ENCODE peak calls at places on chromosomes 7 and 10, in seven cellular contexts. K is H9, G is neuronal stem cell, X is IMR-90, O is mesenchymal stem cell, Y is trophoblast cell, T is H1. J is an unnamed sample.

GRCh38 chr10:94264085-94264484 is 98.7 kb downstream of the NOC3L start:
- DNase-seq in K (no peak), G (no peak), X (no peak), O (no peak), Y (no peak), T (no peak), J (no peak)

GRCh38 chr7:154212861-154213260 is 160.7 kb downstream of the DPP6 start:
- DNase-seq in K (no peak), G (no peak), X (no peak), O (no peak), Y (no peak), T (no peak), J (no peak)

GRCh38 chr7:107078517-107078966 is 34.0 kb downstream of the PRKAR2B start:
- DNase-seq in K (no peak), G (no peak), X (peak), O (peak), Y (no peak), T (no peak), J (peak)

GRCh38 chr7:128347573-128348147 is 4.0 kb upstream of the RBM28 start:
- DNase-seq in K (peak), G (peak), X (peak), O (peak), Y (peak), T (peak), J (peak)

GRCh38 chr10:17273403-17273802 is 45.4 kb downstream of the VIM start:
- DNase-seq in K (no peak), G (no peak), X (peak), O (peak), Y (no peak), T (no peak), J (peak)

GRCh38 chr7:22751341-22751740 is 24.3 kb downstream of the IL6 start:
- DNase-seq in K (no peak), G (no peak), X (no peak), O (peak), Y (no peak), T (no peak), J (no peak)

GRCh38 chr10:99337261-99337905 is 8.2 kb downstream of the CNNM1 start:
- DNase-seq in K (no peak), G (no peak), X (no peak), O (peak), Y (no peak), T (no peak), J (no peak)

GRCh38 chr7:49297958-49298357 is 373.6 kb downstream of the CDC14C start:
- DNase-seq in K (no peak), G (no peak), X (no peak), O (no peak), Y (no peak), T (no peak), J (no peak)

GRCh38 chr10:66778351-66778750 is 147.5 kb upstream of the LRRTM3 start:
- DNase-seq in K (no peak), G (no peak), X (no peak), O (no peak), Y (no peak), T (no peak), J (no peak)

GRCh38 chr10:66782144-66782543 is 143.7 kb upstream of the LRRTM3 start:
- DNase-seq in K (no peak), G (no peak), X (no peak), O (no peak), Y (no peak), T (no peak), J (no peak)

GRCh38 chr10:66782776-66783175 is 143.1 kb upstream of the LRRTM3 start:
- DNase-seq in K (no peak), G (no peak), X (peak), O (no peak), Y (no peak), T (no peak), J (no peak)

GRCh38 chr10:66783296-66783695 is 142.5 kb upstream of the LRRTM3 start:
- DNase-seq in K (no peak), G (no peak), X (peak), O (no peak), Y (no peak), T (no peak), J (no peak)

GRCh38 chr10:66780796-66781195 is 145.0 kb upstream of the LRRTM3 start:
- DNase-seq in K (no peak), G (no peak), X (no peak), O (no peak), Y (no peak), T (no peak), J (no peak)
- H3K4ac ChIP-seq in K (no peak), G (no peak), X (no peak), O (no peak), Y (no peak), T (no peak), J (no peak)

DNA sequence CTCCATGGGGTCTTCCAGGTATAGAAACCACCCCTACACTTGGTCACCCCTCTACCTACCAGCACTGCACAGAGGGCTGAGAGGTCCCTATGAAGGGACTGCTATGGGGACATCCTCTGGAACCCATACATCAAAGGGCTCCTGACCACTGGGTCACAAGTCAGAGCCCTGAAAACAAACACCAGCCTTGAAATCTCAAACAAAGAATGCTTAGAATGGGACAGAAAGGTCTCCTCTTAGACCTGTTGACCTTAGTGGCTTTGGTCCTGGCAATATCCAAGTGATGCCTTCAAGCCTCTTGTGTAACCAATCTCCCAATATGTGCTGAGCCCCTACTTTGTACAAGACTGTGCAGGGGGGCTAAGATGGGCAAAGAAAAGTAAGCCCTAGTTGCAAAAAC is 34.6 kb upstream of the DLX6 start:
- DNase-seq in K (no peak), G (no peak), X (no peak), O (no peak), Y (no peak), T (no peak), J (no peak)
- H2BK120ac ChIP-seq in K (no peak), G (no peak), X (no peak), O (no peak), Y (no peak), T (no peak), J (no peak)

GRCh38 chr7:27689045-27689877 is 26.6 kb upstream of the HIBADH start:
- DNase-seq in K (peak), G (peak), X (peak), O (peak), Y (no peak), T (peak), J (peak)
- H3K4ac ChIP-seq in K (no peak), G (no peak), X (no peak), O (no peak), Y (no peak), T (no peak), J (no peak)

GRCh38 chr10:129056734-129057689 is 410.0 kb upstream of the MGMT start:
- DNase-seq in K (no peak), G (no peak), X (no peak), O (no peak), Y (no peak), T (no peak), J (no peak)

GRCh38 chr10:129059977-129060376 is 407.1 kb upstream of the MGMT start:
- DNase-seq in K (no peak), G (no peak), X (no peak), O (no peak), Y (no peak), T (peak), J (no peak)

GRCh38 chr10:129055966-129056365 is 411.1 kb upstream of the MGMT start:
- DNase-seq in K (no peak), G (no peak), X (no peak), O (no peak), Y (no peak), T (no peak), J (no peak)

GRCh38 chr10:129057856-129058663 is 409.0 kb upstream of the MGMT start:
- DNase-seq in K (no peak), G (no peak), X (no peak), O (no peak), Y (no peak), T (no peak), J (no peak)

GRCh38 chr10:129058664-129059155 is 408.3 kb upstream of the MGMT start:
- DNase-seq in K (no peak), G (no peak), X (no peak), O (no peak), Y (no peak), T (no peak), J (no peak)
- H2BK120ac ChIP-seq in K (no peak), G (no peak), X (no peak), O (no peak), Y (no peak), T (no peak), J (no peak)

J was measured in mesendoderm.